ENCODE peak calls at places on chromosomes 6 and 20, in five cellular contexts. I, J, S, H and L are unnamed samples.

GRCh38 chr6:159279790-159280277 is 110.6 kb downstream of the FNDC1 start:
- DNase-seq in I (no peak), J (no peak), S (peak; percentile 33), H (no peak), L (peak; percentile 42)

GRCh38 chr20:47319517-47320252 is 36.8 kb downstream of the ZMYND8 start:
- DNase-seq in I (peak; percentile 96), J (peak; percentile 81), S (peak; percentile 98), H (peak; percentile 70), L (no peak)

GRCh38 chr6:4936681-4937041 is 67.2 kb downstream of the RPP40 start:
- DNase-seq in I (peak; percentile 58), J (peak; percentile 70), S (peak; percentile 57), H (peak; percentile 83), L (peak; percentile 68)

GRCh38 chr6:54861846-54862616 is 15.5 kb downstream of the FAM83B start:
- DNase-seq in I (no peak), J (peak; percentile 17), S (no peak), H (no peak), L (no peak)

GRCh38 chr20:58109918-58110635 is 118.4 kb downstream of the ANKRD60 start:
- DNase-seq in I (no peak), J (no peak), S (no peak), H (no peak), L (no peak)

GRCh38 chr20:431012-431904 is 23.2 kb downstream of the RBCK1 start:
- DNase-seq in I (peak; percentile 91), J (peak; percentile 81), S (peak; percentile 83), H (peak; percentile 77), L (peak; percentile 68)

GRCh38 chr6:15276036-15276435 is 30.2 kb downstream of the JARID2 start:
- DNase-seq in I (no peak), J (no peak), S (no peak), H (no peak), L (no peak)

GRCh38 chr6:82145926-82146452 is 101.6 kb downstream of the IBTK start:
- DNase-seq in I (no peak), J (no peak), S (no peak), H (no peak), L (no peak)

GRCh38 chr6:69841862-69842261 is 24.5 kb upstream of the COL19A1 start:
- DNase-seq in I (no peak), J (no peak), S (no peak), H (no peak), L (no peak)

GRCh38 chr20:50679753-50680105 is 11.6 kb downstream of the RIPOR3 start:
- DNase-seq in I (no peak), J (no peak), S (no peak), H (no peak), L (no peak)

GRCh38 chr6:35049885-35050284 is 91.3 kb downstream of the TCP11 start:
- DNase-seq in I (no peak), J (peak; percentile 61), S (no peak), H (peak; percentile 94), L (no peak)

GRCh38 chr20:59776626-59777320 is 156.7 kb downstream of the SYCP2 start:
- DNase-seq in I (no peak), J (no peak), S (no peak), H (no peak), L (no peak)

GRCh38 chr6:137808191-137808590 is 58.9 kb upstream of the TNFAIP3 start:
- DNase-seq in I (peak; percentile 91), J (no peak), S (no peak), H (peak; percentile 70), L (no peak)

GRCh38 chr6:26450240-26450639 is 7.5 kb upstream of the BTN2A1 start:
- DNase-seq in I (no peak), J (no peak), S (peak; percentile 39), H (no peak), L (no peak)

GRCh38 chr6:163386329-163386910 is 28.1 kb upstream of the QKI start:
- DNase-seq in I (no peak), J (no peak), S (no peak), H (no peak), L (no peak)

GRCh38 chr6:167058261-167058660 is 59.1 kb downstream of the CEP43 start:
- DNase-seq in I (no peak), J (no peak), S (no peak), H (no peak), L (no peak)

DNA sequence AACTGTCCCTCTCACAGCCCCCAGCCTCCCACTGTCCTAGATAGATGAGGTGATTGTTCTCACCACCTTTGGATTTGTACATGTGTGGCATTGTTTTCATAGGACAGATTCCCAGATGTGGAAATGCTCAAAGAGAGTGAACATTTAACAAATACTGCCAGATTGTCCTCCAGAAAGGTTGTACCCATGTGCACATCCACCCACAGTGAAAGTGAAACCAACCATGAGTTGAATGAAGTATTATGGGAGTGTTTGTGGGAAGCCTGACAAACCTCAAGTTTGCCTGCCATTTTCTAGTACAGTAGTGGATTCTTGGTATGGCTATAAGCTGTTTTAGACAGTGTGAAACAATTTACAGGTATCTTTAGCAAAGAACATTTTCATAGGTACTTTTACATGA is 42.7 kb downstream of the ANKRD6 start:
- DNase-seq in I (no peak), J (no peak), S (no peak), H (peak; percentile 15), L (no peak)
- H2AFZ ChIP-seq in I (no peak overlapping the region), J (no peak overlapping the region), S (no peak overlapping the region), H (no peak overlapping the region), L (no peak overlapping the region)

DNA sequence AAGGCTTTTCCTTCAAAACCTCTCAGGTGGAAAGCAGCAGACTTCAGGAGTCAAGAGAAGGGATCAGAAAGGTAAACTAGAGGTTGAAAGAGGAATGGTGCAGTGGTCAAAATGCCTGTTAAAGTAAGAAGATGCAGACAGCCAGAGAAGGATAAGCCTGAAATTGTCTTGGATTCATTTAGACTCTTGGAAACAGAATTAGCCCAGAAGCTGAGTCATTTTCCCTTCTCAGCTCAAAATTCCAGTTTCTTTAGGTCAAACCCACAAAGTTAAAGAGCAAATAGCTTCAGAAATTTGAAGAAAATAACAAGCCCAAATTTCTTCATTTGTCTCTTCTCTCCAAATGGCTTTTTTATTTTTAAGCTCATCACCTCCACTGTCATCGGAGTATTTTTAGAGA is 73.9 kb downstream of the DHX35 start:
- DNase-seq in I (no peak), J (no peak), S (no peak), H (peak; percentile 54), L (no peak)
- H3K27ac ChIP-seq in I (no peak overlapping the region), J (no peak overlapping the region), S (no peak overlapping the region), H (peak overlapping the region; percentile 82), L (no peak overlapping the region)

GRCh38 chr20:23407770-23408467 is 13.4 kb downstream of the NAPB start:
- DNase-seq in I (no peak), J (no peak), S (no peak), H (no peak), L (no peak)
- H3K4me1 ChIP-seq in I (no peaks in the 10 kb centered on the region), J (peaks cover 12% of the 10 kb centered on the region), S (peaks cover 17% of the 10 kb centered on the region), H (peaks cover 6% of the 10 kb centered on the region), L (peaks cover 9% of the 10 kb centered on the region)

GRCh38 chr6:149081281-149081680 is 236.2 kb upstream of the TAB2 start:
- DNase-seq in I (peak; percentile 54), J (no peak), S (no peak), H (no peak), L (no peak)

GRCh38 chr6:149079456-149079855 is 238.1 kb upstream of the TAB2 start:
- DNase-seq in I (peak; percentile 20), J (no peak), S (no peak), H (no peak), L (no peak)

GRCh38 chr6:149082320-149082719 is 235.2 kb upstream of the TAB2 start:
- DNase-seq in I (peak; percentile 69), J (peak; percentile 85), S (peak; percentile 86), H (peak; percentile 84), L (peak; percentile 85)

GRCh38 chr6:149079911-149080501 is 237.5 kb upstream of the TAB2 start:
- DNase-seq in I (no peak), J (peak; percentile 41), S (no peak), H (peak; percentile 84), L (no peak)

DNA sequence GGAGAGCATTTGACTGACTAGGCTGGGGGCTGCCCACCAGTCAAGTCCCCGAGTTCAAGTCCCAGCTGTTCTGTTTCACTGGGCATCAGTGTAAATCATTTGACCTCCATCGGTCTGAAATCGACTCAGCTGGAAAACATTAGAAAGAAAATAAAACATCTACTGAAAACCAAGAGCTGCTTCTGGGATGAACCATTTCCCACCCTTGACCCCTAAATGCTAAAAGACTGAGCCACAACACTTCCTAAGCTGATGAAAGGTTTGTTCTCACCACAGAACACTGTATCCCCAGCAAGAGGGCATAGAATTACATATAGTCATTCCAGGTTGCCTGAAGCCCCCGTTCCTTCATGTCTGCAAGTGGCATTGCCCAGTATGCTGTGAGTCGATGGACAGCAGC is 237.0 kb upstream of the TAB2 start:
- DNase-seq in I (no peak), J (no peak), S (no peak), H (peak; percentile 74), L (no peak)
- H2AFZ ChIP-seq in I (no peak overlapping the region), J (no peak overlapping the region), S (no peak overlapping the region), H (no peak overlapping the region), L (no peak overlapping the region)

GRCh38 chr20:41984031-41984430 is 365.9 kb upstream of the CHD6 start:
- DNase-seq in I (no peak), J (no peak), S (no peak), H (no peak), L (no peak)

GRCh38 chr20:41983159-41983558 is 365.0 kb upstream of the CHD6 start:
- DNase-seq in I (no peak), J (no peak), S (no peak), H (no peak), L (no peak)

GRCh38 chr20:41978875-41979274 is 360.7 kb upstream of the CHD6 start:
- DNase-seq in I (no peak), J (no peak), S (no peak), H (no peak), L (no peak)

GRCh38 chr20:41978246-41978790 is 360.1 kb upstream of the CHD6 start:
- DNase-seq in I (no peak), J (no peak), S (no peak), H (no peak), L (no peak)

GRCh38 chr20:41981746-41982145 is 363.6 kb upstream of the CHD6 start:
- DNase-seq in I (no peak), J (no peak), S (no peak), H (no peak), L (no peak)
- H3K27ac ChIP-seq in I (no peak overlapping the region), J (no peak overlapping the region), S (no peak overlapping the region), H (no peak overlapping the region), L (no peak overlapping the region)

GRCh38 chr6:37679539-37680476 is 17.9 kb downstream of the MDGA1 start:
- DNase-seq in I (no peak), J (no peak), S (no peak), H (no peak), L (peak; percentile 89)
- H3K4me1 ChIP-seq in I (no peaks in the 10 kb centered on the region), J (no peaks in the 10 kb centered on the region), S (no peaks in the 10 kb centered on the region), H (no peaks in the 10 kb centered on the region), L (peaks cover 44% of the 10 kb centered on the region)

GRCh38 chr6:121314407-121315112 is 19.7 kb downstream of the TBC1D32 start:
- DNase-seq in I (no peak), J (no peak), S (no peak), H (no peak), L (no peak)
- H2AFZ ChIP-seq in I (no peak overlapping the region), J (no peak overlapping the region), S (no peak overlapping the region), H (no peak overlapping the region), L (no peak overlapping the region)